ENCODE peak calls at places on chromosome 22, in six cellular contexts. One of them, this sample, is unnamed.

GRCh38 chr22:29268511-29269229 is 602 bp downstream of the EWSR1 start:
- DNase-seq in NCI-H1930: no peak
- DNase-seq in Caki2: peak; percentile 65
- DNase-seq in pancreas: peak; percentile 62
- DNase-seq in lower lobe of right lung: peak; percentile 75
- DNase-seq in NCI-H1105 treated with DMSO at 0.1 percent for 48 hours: peak; percentile 34
- DNase-seq in this sample: peak; percentile 41

GRCh38 chr22:46428171-46428570 is 92.7 kb downstream of the TRMU start:
- DNase-seq in Caki2: no peak
- DNase-seq in lower lobe of right lung: no peak
- DNase-seq in NCI-H1105 treated with DMSO at 0.1 percent for 48 hours: no peak
- DNase-seq in NCI-H1930: no peak
- DNase-seq in pancreas: no peak
- DNase-seq in this sample: no peak

GRCh38 chr22:49973018-49973965 is 12.7 kb downstream of the PIM3 start:
- DNase-seq in NCI-H1930: no peak
- DNase-seq in pancreas: no peak
- DNase-seq in NCI-H1105 treated with DMSO at 0.1 percent for 48 hours: no peak
- DNase-seq in lower lobe of right lung: peak; percentile 16
- DNase-seq in Caki2: no peak
- DNase-seq in this sample: no peak

GRCh38 chr22:20062766-20063083 is 17.3 kb upstream of the DGCR8 start:
- DNase-seq in Caki2: peak; percentile 49
- DNase-seq in NCI-H1930: no peak
- DNase-seq in lower lobe of right lung: no peak
- DNase-seq in pancreas: no peak
- DNase-seq in NCI-H1105 treated with DMSO at 0.1 percent for 48 hours: no peak
- DNase-seq in this sample: no peak

GRCh38 chr22:50215297-50216049 is 14.7 kb downstream of the SELENOO start:
- DNase-seq in pancreas: peak; percentile 38
- DNase-seq in NCI-H1930: no peak
- DNase-seq in lower lobe of right lung: peak; percentile 38
- DNase-seq in Caki2: no peak
- DNase-seq in NCI-H1105 treated with DMSO at 0.1 percent for 48 hours: no peak
- DNase-seq in this sample: no peak

GRCh38 chr22:35894937-35895708 is 133.5 kb downstream of the RBFOX2 start:
- DNase-seq in lower lobe of right lung: no peak
- DNase-seq in pancreas: no peak
- DNase-seq in NCI-H1930: no peak
- DNase-seq in Caki2: peak; percentile 61
- DNase-seq in NCI-H1105 treated with DMSO at 0.1 percent for 48 hours: no peak
- DNase-seq in this sample: no peak

GRCh38 chr22:49768961-49769690 is 58.5 kb downstream of the BRD1 start:
- DNase-seq in NCI-H1930: no peak
- DNase-seq in NCI-H1105 treated with DMSO at 0.1 percent for 48 hours: no peak
- DNase-seq in pancreas: no peak
- DNase-seq in Caki2: no peak
- DNase-seq in lower lobe of right lung: peak; percentile 52
- DNase-seq in this sample: no peak

GRCh38 chr22:42770941-42771647 is 50.4 kb upstream of the A4GALT start:
- DNase-seq in NCI-H1930: no peak
- DNase-seq in Caki2: no peak
- DNase-seq in pancreas: no peak
- DNase-seq in NCI-H1105 treated with DMSO at 0.1 percent for 48 hours: no peak
- DNase-seq in lower lobe of right lung: no peak
- DNase-seq in this sample: no peak

GRCh38 chr22:43007519-43008102 is 7.3 kb downstream of the PACSIN2 start:
- DNase-seq in NCI-H1105 treated with DMSO at 0.1 percent for 48 hours: no peak
- DNase-seq in lower lobe of right lung: peak; percentile 79
- DNase-seq in NCI-H1930: no peak
- DNase-seq in Caki2: no peak
- DNase-seq in pancreas: peak; percentile 90
- DNase-seq in this sample: no peak

GRCh38 chr22:22351366-22351765 is 106.8 kb downstream of the VPREB1 start:
- DNase-seq in pancreas: no peak
- DNase-seq in NCI-H1930: no peak
- DNase-seq in lower lobe of right lung: no peak
- DNase-seq in Caki2: no peak
- DNase-seq in NCI-H1105 treated with DMSO at 0.1 percent for 48 hours: no peak
- DNase-seq in this sample: no peak

This sample was measured in KBM-7.